ENCODE peak calls at places on chromosomes 3 and 15, in six cellular contexts. Q is K562, V is A549, O is GM12878, H is upper lobe of left lung, M is HepG2. U is an unnamed sample.

GRCh38 chr3:140252812-140253656 is 318.0 kb downstream of the CLSTN2 start:
- ATAC-seq in M (no peak), H (no peak), O (no peak), Q (no peak), V (no peak), U (no peak)

GRCh38 chr3:30292192-30292893 is 314.1 kb upstream of the TGFBR2 start:
- ATAC-seq in H (no peak), V (no peak), M (no peak), O (no peak), Q (no peak), U (no peak)

GRCh38 chr3:16423298-16423697 is 90.2 kb downstream of the RFTN1 start:
- ATAC-seq in Q (no peak), O (no peak), M (no peak), V (no peak), H (no peak), U (no peak)

GRCh38 chr3:187968883-187969580 is 184.9 kb upstream of the LPP start:
- ATAC-seq in O (no peak), Q (no peak), M (peak), H (peak), V (no peak), U (peak)

GRCh38 chr3:37052860-37053259 is 59.5 kb downstream of the MLH1 start:
- ATAC-seq in V (no peak), Q (no peak), O (no peak), H (no peak), M (no peak), U (no peak)

GRCh38 chr15:77773003-77773402 is 140.3 kb upstream of the LINGO1 start:
- ATAC-seq in V (no peak), Q (no peak), M (no peak), O (no peak), H (no peak), U (no peak)

GRCh38 chr3:16881896-16882645 is 2.7 kb upstream of the PLCL2 start:
- ATAC-seq in V (no peak), M (no peak), Q (no peak), H (no peak), O (no peak), U (no peak)

GRCh38 chr3:100210777-100211145 is 50.0 kb upstream of the TBC1D23 start:
- ATAC-seq in V (no peak), O (peak), M (no peak), Q (no peak), H (peak), U (peak)

GRCh38 chr3:61686228-61686648 is 124.9 kb downstream of the PTPRG start:
- ATAC-seq in H (no peak), Q (no peak), V (no peak), M (peak), O (peak), U (no peak)

GRCh38 chr15:82228750-82229149 is 33.8 kb downstream of the EFL1 start:
- ATAC-seq in M (no peak), V (no peak), Q (no peak), H (no peak), O (no peak), U (no peak)

GRCh38 chr3:33840179-33840578 is 41.7 kb downstream of the PDCD6IP start:
- ATAC-seq in Q (no peak), O (no peak), H (no peak), M (no peak), V (no peak), U (no peak)

GRCh38 chr3:126512026-126512425 is 5.5 kb downstream of the UROC1 start:
- ATAC-seq in O (no peak), V (no peak), H (no peak), M (no peak), Q (no peak), U (no peak)

GRCh38 chr3:23103764-23104163 is 99.4 kb upstream of the UBE2E2 start:
- ATAC-seq in M (no peak), V (no peak), Q (no peak), H (no peak), O (peak), U (no peak)

GRCh38 chr3:116517308-116517707 is 72.0 kb upstream of the LSAMP start:
- ATAC-seq in Q (no peak), H (no peak), O (peak), V (no peak), M (no peak), U (no peak)

GRCh38 chr15:69861331-69862171 is 236.2 kb downstream of the TLE3 start:
- ATAC-seq in Q (no peak), H (no peak), V (no peak), M (no peak), O (no peak), U (no peak)

GRCh38 chr15:64740361-64741170 is 34.8 kb downstream of the RBPMS2 start:
- ATAC-seq in O (peak), V (no peak), Q (peak), H (peak), M (peak), U (peak)

GRCh38 chr3:196055683-196056270 is 26.1 kb downstream of the TFRC start:
- ATAC-seq in M (peak), Q (peak), V (peak), O (no peak), H (peak), U (peak)

GRCh38 chr3:126300001-126300760 is 57.0 kb downstream of the KLF15 start:
- ATAC-seq in V (no peak), H (no peak), M (peak), O (no peak), Q (no peak), U (peak)

GRCh38 chr3:15896500-15896899 is 98.7 kb upstream of the ANKRD28 start:
- ATAC-seq in H (no peak), Q (no peak), M (no peak), O (no peak), V (no peak), U (no peak)

GRCh38 chr3:138688871-138689299 is 80.3 kb downstream of the FAIM start:
- ATAC-seq in O (no peak), V (no peak), H (no peak), Q (peak), M (peak), U (no peak)

GRCh38 chr3:30524357-30525040 is 81.9 kb upstream of the TGFBR2 start:
- ATAC-seq in M (no peak), V (no peak), O (no peak), Q (no peak), H (no peak), U (no peak)

GRCh38 chr15:85854345-85855097 is 59.8 kb upstream of the KLHL25 start:
- ATAC-seq in Q (peak), M (peak), H (peak), V (peak), O (peak), U (peak)

DNA sequence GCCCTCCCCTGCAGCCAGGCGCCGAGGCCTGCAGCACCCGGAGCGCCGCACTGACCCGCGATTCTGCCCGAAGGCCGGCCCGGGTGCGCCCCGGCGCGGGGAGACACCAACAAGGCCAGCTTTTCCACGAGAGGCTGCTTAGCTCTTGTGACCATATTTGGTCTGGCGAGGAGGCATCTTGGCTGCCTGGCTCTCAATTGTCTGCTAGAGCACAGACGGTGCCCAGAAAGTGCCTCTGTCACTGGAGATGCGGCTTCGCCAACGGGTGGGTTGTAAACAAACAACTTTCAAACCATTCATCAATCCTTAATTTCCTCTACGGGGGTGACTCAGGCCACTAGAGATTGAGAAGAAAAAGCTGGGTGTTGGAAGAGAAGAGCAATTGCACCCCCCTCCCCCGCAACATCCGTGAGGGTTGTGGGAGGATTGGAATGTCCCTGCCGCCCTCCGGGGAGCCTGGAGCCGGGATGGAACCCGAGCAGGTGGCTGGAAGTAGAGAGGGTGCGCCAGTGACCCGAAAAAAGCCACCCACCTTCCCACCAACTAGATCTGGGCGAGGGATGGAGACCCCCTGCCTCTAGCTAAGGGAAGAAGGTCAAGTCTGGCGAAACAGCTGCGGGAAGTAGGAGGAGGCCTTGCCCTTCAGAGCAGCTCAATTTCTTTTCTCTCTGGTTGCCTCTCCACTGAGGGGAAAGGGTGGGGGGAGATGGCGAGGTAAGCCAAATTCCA is 783 bp upstream of the WWTR1 start:
- ATAC-seq in M (peak), Q (no peak), H (peak), O (peak), V (peak), U (peak)
- TF ChIP-seq EP300 in M (no peak), Q (no peak), H (no peak), O (no peak), V (no peak), U (peak)

DNA sequence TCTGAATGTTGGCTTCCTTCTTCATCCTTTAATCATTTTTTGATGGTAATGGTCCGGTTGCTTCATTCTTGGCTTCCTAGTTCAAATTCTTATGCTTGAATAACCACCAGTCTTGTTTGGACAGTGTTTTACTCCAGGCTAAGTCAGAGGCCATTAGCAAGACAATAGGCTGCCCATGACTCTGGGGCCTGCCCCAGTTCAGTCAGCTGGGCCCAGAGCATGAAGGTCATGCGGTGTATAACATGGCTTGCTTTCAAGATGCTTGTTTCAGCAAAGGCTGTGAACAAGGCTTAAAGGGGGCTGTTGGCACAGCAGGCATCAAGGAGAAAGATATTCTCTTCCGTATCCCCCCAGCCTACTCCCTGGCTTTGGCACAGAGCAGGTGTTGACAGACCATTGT is 13.7 kb downstream of the TM4SF18 start:
- ATAC-seq in H (no peak), V (no peak), M (no peak), O (no peak), Q (no peak), U (no peak)
- TF ChIP-seq EP300 in H (no peak), V (no peak), M (no peak), O (no peak), Q (no peak), U (no peak)

GRCh38 chr3:4885322-4885721 is 93.9 kb upstream of the BHLHE40 start:
- ATAC-seq in Q (peak), H (no peak), V (peak), O (no peak), M (no peak), U (no peak)
- TF ChIP-seq EP300 in Q (no peak), H (no peak), V (no peak), O (no peak), M (no peak), U (no peak)

DNA sequence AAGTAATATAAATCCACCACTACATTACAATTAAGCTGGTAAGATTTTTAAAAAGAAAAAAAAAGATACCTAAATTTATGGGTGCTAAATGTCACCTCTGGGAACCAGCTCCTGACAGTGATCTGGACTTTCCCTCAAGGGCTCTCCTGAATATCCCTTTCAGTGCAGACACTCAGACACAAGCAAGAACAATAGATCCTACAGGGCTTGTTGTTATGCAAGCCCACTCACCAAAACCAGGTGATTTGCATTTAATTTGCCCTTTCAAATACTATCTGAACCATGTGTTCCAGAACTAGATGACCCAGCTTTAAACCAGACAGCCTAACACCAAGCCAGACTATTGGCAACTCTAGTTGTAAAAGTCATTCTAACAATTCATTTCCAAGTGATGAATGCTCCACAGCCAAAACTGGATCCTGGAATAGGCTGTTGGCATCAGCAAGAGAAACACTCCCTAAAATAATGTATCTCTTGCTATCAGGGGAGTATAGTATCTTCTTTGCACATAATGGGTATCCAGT is 5.6 kb upstream of the ATP8B4 start:
- ATAC-seq in H (peak), V (no peak), M (no peak), Q (no peak), O (no peak), U (no peak)
- TF ChIP-seq EP300 in H (no peak), V (no peak), M (no peak), Q (no peak), O (no peak), U (no peak)